ENCODE peak calls at places on chromosomes 5 and 9, in nine cellular contexts. V is neural progenitor cell; S is heart left ventricle; P is mesendoderm; B is cardiac muscle cell; Q is effector memory CD4-positive, alpha-beta T cell; W is CD8-positive, alpha-beta memory T cell; G is A549; T is tibial nerve. A is an unnamed sample.

GRCh38 chr9:99606955-99607354 is 214.7 kb upstream of the NR4A3 start:
- DNase-seq in P (no peak), B (no peak), V (no peak), G (no peak), T (no peak), S (no peak), W (no peak), Q (no peak), A (no peak)

GRCh38 chr5:122773615-122774014 is 1.3 kb upstream of the SNX2 start:
- DNase-seq in P (no peak), S (no peak), V (no peak), B (no peak), Q (no peak), G (no peak), W (no peak), T (no peak), A (no peak)

GRCh38 chr5:64213568-64213967 is 47.9 kb downstream of the RNF180 start:
- DNase-seq in T (no peak), B (no peak), W (no peak), V (no peak), P (no peak), Q (no peak), S (no peak), G (no peak), A (no peak)

GRCh38 chr9:121434946-121435345 is 64.7 kb downstream of the GGTA1 start:
- DNase-seq in P (no peak), T (no peak), B (peak; percentile 74), Q (no peak), G (no peak), V (no peak), S (no peak), W (no peak), A (no peak)

GRCh38 chr9:86546712-86547111 is 192.5 kb upstream of the TUT7 start:
- DNase-seq in P (peak; percentile 11), T (no peak), V (no peak), S (no peak), W (no peak), G (no peak), B (no peak), Q (no peak), A (no peak)

GRCh38 chr5:112668016-112668415 is 69.7 kb upstream of the APC start:
- DNase-seq in W (no peak), G (no peak), P (no peak), V (no peak), Q (no peak), T (no peak), B (no peak), S (no peak), A (no peak)

GRCh38 chr9:6433405-6433804 is 20.4 kb downstream of the UHRF2 start:
- DNase-seq in W (no peak), G (no peak), T (no peak), B (peak; percentile 44), Q (no peak), V (no peak), S (no peak), P (no peak), A (no peak)

GRCh38 chr9:12719431-12719830 is 26.2 kb downstream of the TYRP1 start:
- DNase-seq in P (peak; percentile 63), G (peak; percentile 58), S (no peak), W (no peak), T (no peak), Q (no peak), B (peak; percentile 68), V (peak; percentile 18), A (no peak)

GRCh38 chr5:371811-372555 is 50.5 kb downstream of the AHRR start:
- DNase-seq in P (no peak), S (no peak), V (no peak), Q (no peak), W (no peak), G (no peak), B (no peak), T (peak; percentile 2), A (peak; percentile 25)

GRCh38 chr5:42950466-42951168 is 89.5 kb downstream of the ANXA2R start:
- DNase-seq in T (peak; percentile 62), G (peak; percentile 99), V (no peak), W (peak; percentile 61), S (peak; percentile 79), B (peak; percentile 99), Q (peak; percentile 65), P (peak; percentile 79), A (no peak)

GRCh38 chr5:42948961-42949347 is 91.2 kb downstream of the ANXA2R start:
- DNase-seq in V (no peak), T (no peak), G (no peak), P (no peak), S (no peak), W (no peak), B (no peak), Q (no peak), A (no peak)

GRCh38 chr5:42949348-42950090 is 90.6 kb downstream of the ANXA2R start:
- DNase-seq in S (peak; percentile 63), Q (peak; percentile 53), P (no peak), V (no peak), W (peak; percentile 61), B (peak; percentile 87), G (peak; percentile 93), T (peak; percentile 51), A (peak; percentile 60)

GRCh38 chr5:42951169-42951846 is 88.8 kb downstream of the ANXA2R start:
- DNase-seq in B (peak; percentile 56), V (no peak), T (peak; percentile 32), W (peak; percentile 70), P (no peak), G (no peak), Q (peak; percentile 71), S (peak; percentile 43), A (peak; percentile 79)

DNA sequence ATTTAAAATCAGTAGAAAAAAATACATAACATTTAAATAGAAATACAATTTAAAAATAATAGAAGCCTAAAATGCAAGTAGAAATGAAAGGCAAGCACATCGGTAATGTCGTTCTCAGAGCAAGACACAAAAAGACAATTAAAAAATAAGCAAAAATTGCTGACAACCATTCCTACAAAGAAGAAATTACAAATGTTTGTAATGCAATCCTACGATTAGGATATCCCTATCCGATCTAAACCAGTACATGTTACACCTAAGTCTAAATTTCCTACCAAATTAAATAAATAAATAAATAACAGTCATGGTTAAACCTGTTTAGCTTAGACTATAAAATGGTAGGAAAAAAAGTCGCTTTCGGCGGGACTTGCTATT is 90.0 kb downstream of the ANXA2R start:
- DNase-seq in T (no peak), G (no peak), S (no peak), B (no peak), P (no peak), V (no peak), W (no peak), Q (no peak), A (no peak)
- H3K4me3 ChIP-seq in T (peak overlapping the region; percentile 66), G (peak overlapping the region; percentile 37), S (peak overlapping the region; percentile 61), B (no peak overlapping the region), P (no peak overlapping the region), V (no peak overlapping the region), W (peak overlapping the region; percentile 97), Q (peak overlapping the region; percentile 64), A (peak overlapping the region; percentile 80)

GRCh38 chr9:94166237-94167054 is 82.2 kb downstream of the PTPDC1 start:
- DNase-seq in S (peak; percentile 99), B (peak; percentile 100), T (peak; percentile 99), Q (peak; percentile 91), W (peak; percentile 92), G (peak; percentile 99), V (peak; percentile 98), P (peak; percentile 100), A (peak; percentile 90)

GRCh38 chr9:94167055-94167346 is 82.7 kb downstream of the PTPDC1 start:
- DNase-seq in W (no peak), S (no peak), P (peak; percentile 96), G (no peak), B (no peak), T (no peak), Q (no peak), V (peak; percentile 87), A (no peak)

GRCh38 chr9:94167376-94167775 is 83.1 kb downstream of the PTPDC1 start:
- DNase-seq in P (no peak), G (no peak), T (no peak), Q (no peak), V (no peak), B (no peak), S (no peak), W (no peak), A (no peak)

GRCh38 chr9:94168203-94169000 is 84.1 kb downstream of the PTPDC1 start:
- DNase-seq in G (no peak), W (no peak), T (no peak), P (no peak), Q (no peak), V (no peak), B (no peak), S (no peak), A (no peak)

DNA sequence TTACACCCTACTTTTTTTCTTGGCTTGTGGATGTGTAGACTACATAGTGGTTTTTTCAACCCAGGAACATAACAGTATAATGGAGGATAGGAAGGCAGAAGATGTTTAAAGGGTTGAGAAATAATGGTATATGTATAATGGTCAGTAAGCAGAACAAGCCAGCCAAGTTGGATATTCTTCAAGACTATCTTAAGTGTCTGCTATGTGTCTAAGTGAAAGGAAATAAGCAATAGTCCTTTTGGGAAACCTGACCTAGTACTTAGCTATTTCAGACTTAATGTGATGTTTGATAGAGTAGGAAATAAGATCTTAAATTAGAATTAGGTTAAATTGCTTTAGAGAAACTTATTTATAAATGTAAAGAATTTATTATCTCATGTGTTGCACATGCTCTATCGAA is 85.7 kb downstream of the PTPDC1 start:
- DNase-seq in S (no peak), P (no peak), T (no peak), Q (no peak), G (no peak), B (no peak), V (no peak), W (no peak), A (no peak)
- H3K4me1 ChIP-seq in S (peaks cover 68% of the 10 kb centered on the region), P (peaks cover 13% of the 10 kb centered on the region), T (peaks cover 64% of the 10 kb centered on the region), Q (peaks cover 19% of the 10 kb centered on the region), G (peaks cover 60% of the 10 kb centered on the region), B (peaks cover 27% of the 10 kb centered on the region), V (peaks cover 11% of the 10 kb centered on the region), W (peaks cover 66% of the 10 kb centered on the region), A (peaks cover 54% of the 10 kb centered on the region)

DNA sequence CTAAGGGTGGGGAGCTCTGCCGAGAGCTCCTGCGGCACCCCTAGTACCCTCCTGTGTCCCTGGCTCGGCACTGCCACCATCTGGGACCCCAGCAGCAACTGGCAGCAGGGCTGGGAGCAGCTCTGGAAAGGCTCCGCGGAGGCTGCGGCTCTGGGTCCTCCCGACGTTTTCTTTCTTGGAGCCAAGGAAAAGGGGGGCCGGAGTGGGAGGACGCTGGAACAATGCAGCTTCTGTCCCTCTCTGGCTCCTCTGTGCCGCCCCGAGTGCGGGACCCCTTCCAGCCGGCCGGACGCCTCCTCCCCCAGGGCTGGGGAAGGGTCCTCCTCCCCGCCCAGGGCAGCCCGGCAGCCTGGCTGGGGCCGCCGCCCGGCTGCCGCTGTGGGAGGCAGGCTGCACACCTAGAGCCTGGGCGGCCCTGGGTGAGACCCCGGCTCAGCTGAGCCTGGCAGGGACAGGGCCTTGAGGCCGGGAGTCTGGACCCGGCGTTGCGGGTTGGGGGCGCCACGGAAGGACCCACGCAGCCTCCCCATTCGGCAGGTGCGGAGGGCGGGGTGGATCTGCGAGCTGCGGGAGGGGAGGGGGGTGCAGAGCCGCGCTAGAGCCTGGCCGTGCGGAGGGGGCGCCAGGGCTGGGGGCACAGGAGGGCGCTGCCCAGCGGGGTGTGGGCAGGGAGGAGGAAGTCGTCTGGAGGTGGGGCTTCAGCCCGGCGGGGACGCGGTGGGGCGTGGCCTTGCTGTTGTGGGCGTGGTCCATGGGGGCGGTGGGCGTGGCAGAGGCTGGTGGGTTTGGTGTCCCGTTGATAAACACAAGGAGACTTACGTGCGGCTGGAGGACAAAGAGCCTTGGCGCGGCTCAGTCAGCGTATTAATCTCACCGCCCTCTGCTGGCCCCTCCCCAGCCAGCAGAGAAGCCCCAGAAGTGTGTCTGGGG is 15.1 kb downstream of the GPSM1 start:
- DNase-seq in P (peak; percentile 90), G (peak; percentile 68), W (peak; percentile 43), V (peak; percentile 95), S (peak; percentile 92), T (peak; percentile 80), Q (peak; percentile 24), B (peak; percentile 80), A (peak; percentile 52)
- H3K4me3 ChIP-seq in P (no peak overlapping the region), G (no peak overlapping the region), W (no peak overlapping the region), V (peak overlapping the region; percentile 50), S (peak overlapping the region; percentile 42), T (peak overlapping the region; percentile 42), Q (no peak overlapping the region), B (peak overlapping the region; percentile 21), A (no peak overlapping the region)

GRCh38 chr9:136057236-136058151 is 37.6 kb downstream of the NACC2 start:
- DNase-seq in P (no peak), B (no peak), S (no peak), W (no peak), T (no peak), Q (no peak), G (no peak), V (no peak), A (no peak)
- H3K4me1 ChIP-seq in P (peaks cover 2% of the 10 kb centered on the region), B (peaks cover 3% of the 10 kb centered on the region), S (peaks cover 30% of the 10 kb centered on the region), W (no peaks in the 10 kb centered on the region), T (peaks cover 13% of the 10 kb centered on the region), Q (peaks cover 8% of the 10 kb centered on the region), G (peaks cover 58% of the 10 kb centered on the region), V (peaks cover 39% of the 10 kb centered on the region), A (peaks cover 9% of the 10 kb centered on the region)

A was measured in naive thymus-derived CD4-positive, alpha-beta T cell.